ENCODE peak calls at places on chromosomes 11 and 22, in five cellular contexts. P, H, F, W and Q are unnamed samples.

GRCh38 chr11:118918128-118918685 is 7.5 kb downstream of the BCL9L start:
- DNase-seq in P (peak; percentile 79), H (peak; percentile 87), F (peak; percentile 95), W (peak; percentile 73), Q (no peak)

GRCh38 chr11:8652140-8652539 is 30.3 kb downstream of the TRIM66 start:
- DNase-seq in P (no peak), H (peak; percentile 54), F (peak; percentile 98), W (peak; percentile 61), Q (no peak)

GRCh38 chr11:130834886-130835285 is 81.4 kb downstream of the SNX19 start:
- DNase-seq in P (no peak), H (no peak), F (peak; percentile 73), W (no peak), Q (no peak)

GRCh38 chr11:64864473-64865285 is 13.7 kb downstream of the EHD1 start:
- DNase-seq in P (peak; percentile 29), H (peak; percentile 90), F (peak; percentile 97), W (peak; percentile 28), Q (no peak)

GRCh38 chr11:120867988-120868387 is 155.9 kb upstream of the TBCEL start:
- DNase-seq in P (no peak), H (no peak), F (no peak), W (no peak), Q (no peak)

GRCh38 chr11:69091638-69092165 is 43.0 kb downstream of the TPCN2 start:
- DNase-seq in P (no peak), H (no peak), F (no peak), W (no peak), Q (no peak)

GRCh38 chr22:39920134-39920743 is 19.4 kb downstream of the GRAP2 start:
- DNase-seq in P (no peak), H (no peak), F (no peak), W (no peak), Q (no peak)

GRCh38 chr22:49976439-49977175 is 16.0 kb downstream of the PIM3 start:
- DNase-seq in P (no peak), H (no peak), F (no peak), W (no peak), Q (peak; percentile 78)

GRCh38 chr22:26592368-26593015 is 2.6 kb upstream of the TPST2 start:
- DNase-seq in P (no peak), H (no peak), F (no peak), W (no peak), Q (peak; percentile 56)

GRCh38 chr22:42367980-42368378 is 64.2 kb downstream of the NFAM1 start:
- DNase-seq in P (no peak), H (peak; percentile 44), F (no peak), W (no peak), Q (no peak)

GRCh38 chr11:117239295-117239694 is 6.8 kb downstream of the RNF214 start:
- DNase-seq in P (no peak), H (no peak), F (peak; percentile 98), W (peak; percentile 56), Q (no peak)

GRCh38 chr11:38824573-38824972 is 2226.5 kb upstream of the RAG2 start:
- DNase-seq in P (no peak), H (no peak), F (no peak), W (peak; percentile 1), Q (peak; percentile 28)

GRCh38 chr11:112285918-112286317 is 25.3 kb upstream of the PLET1 start:
- DNase-seq in P (no peak), H (no peak), F (peak; percentile 4), W (no peak), Q (no peak)

GRCh38 chr11:117076941-117077659 is 21.1 kb downstream of the SIK3 start:
- DNase-seq in P (no peak), H (no peak), F (no peak), W (no peak), Q (no peak)

GRCh38 chr11:63536669-63537292 is at the start of gene PLAAT4:
- DNase-seq in P (peak; percentile 16), H (peak; percentile 52), F (peak; percentile 64), W (no peak), Q (no peak)

GRCh38 chr22:36182056-36182455 is 19.6 kb downstream of the APOL4 start:
- DNase-seq in P (no peak), H (no peak), F (no peak), W (no peak), Q (no peak)

GRCh38 chr11:45649544-45650165 is 15.8 kb downstream of the CHST1 start:
- DNase-seq in P (no peak), H (no peak), F (no peak), W (no peak), Q (no peak)

GRCh38 chr22:42697542-42698013 is 23.1 kb downstream of the A4GALT start:
- DNase-seq in P (peak; percentile 49), H (peak; percentile 87), F (peak; percentile 88), W (peak; percentile 15), Q (no peak)

GRCh38 chr22:40588726-40589125 is 47.8 kb downstream of the MRTFA start:
- DNase-seq in P (no peak), H (no peak), F (peak; percentile 64), W (no peak), Q (no peak)

GRCh38 chr11:121426476-121427454 is 25.3 kb upstream of the SORL1 start:
- DNase-seq in P (peak; percentile 7), H (no peak), F (no peak), W (no peak), Q (no peak)

GRCh38 chr11:6637871-6638270 is 17.7 kb downstream of the DCHS1 start:
- DNase-seq in P (no peak), H (peak; percentile 66), F (peak; percentile 88), W (no peak), Q (no peak)

GRCh38 chr11:45590743-45591142 is 74.7 kb downstream of the CHST1 start:
- DNase-seq in P (no peak), H (no peak), F (peak; percentile 33), W (no peak), Q (no peak)

GRCh38 chr11:69396948-69397307 is 84.5 kb upstream of the LINC01488 start:
- DNase-seq in P (no peak), H (no peak), F (no peak), W (no peak), Q (no peak)

GRCh38 chr11:120858740-120859139 is 165.2 kb upstream of the TBCEL start:
- DNase-seq in P (no peak), H (no peak), F (peak; percentile 9), W (peak; percentile 9), Q (no peak)

GRCh38 chr11:126914166-126914565 is 86.4 kb downstream of the KIRREL3 start:
- DNase-seq in P (no peak), H (no peak), F (no peak), W (no peak), Q (no peak)

GRCh38 chr11:1786466-1786865 is 22.7 kb upstream of the CTSD start:
- DNase-seq in P (no peak), H (no peak), F (no peak), W (no peak), Q (no peak)

GRCh38 chr22:32533265-32534068 is 58.9 kb downstream of the FBXO7 start:
- DNase-seq in P (no peak), H (peak; percentile 38), F (peak; percentile 65), W (no peak), Q (no peak)

GRCh38 chr22:30327864-30328345 is 1.2 kb upstream of the TBC1D10A start:
- DNase-seq in P (peak; percentile 36), H (no peak), F (no peak), W (no peak), Q (no peak)

GRCh38 chr22:30439836-30440235 is 14.3 kb downstream of the MTFP1 start:
- DNase-seq in P (no peak), H (no peak), F (no peak), W (no peak), Q (no peak)

GRCh38 chr11:60872124-60872951 is 5.0 kb downstream of the ZP1 start:
- DNase-seq in P (no peak), H (peak; percentile 54), F (peak; percentile 96), W (no peak), Q (no peak)